ENCODE peak calls at places on chromosomes 7 and 10, in seven cellular contexts. One of them, this sample, is unnamed.

GRCh38 chr10:86522385-86522855 is 828 bp upstream of the WAPL start:
- DNase-seq in K562: no peak
- DNase-seq in GM12878: no peak
- DNase-seq in H1: no peak
- DNase-seq in HepG2: no peak
- DNase-seq in SK-N-SH: no peak
- DNase-seq in GM12891: no peak
- DNase-seq in this sample: no peak

GRCh38 chr10:98097611-98098010 is 36.8 kb upstream of the R3HCC1L start:
- DNase-seq in K562: no peak
- DNase-seq in H1: no peak
- DNase-seq in HepG2: no peak
- DNase-seq in GM12878: no peak
- DNase-seq in GM12891: no peak
- DNase-seq in SK-N-SH: no peak
- DNase-seq in this sample: no peak

GRCh38 chr10:75115137-75115536 is 3.7 kb downstream of the SAMD8 start:
- DNase-seq in SK-N-SH: no peak
- DNase-seq in K562: no peak
- DNase-seq in HepG2: no peak
- DNase-seq in H1: no peak
- DNase-seq in GM12891: no peak
- DNase-seq in GM12878: no peak
- DNase-seq in this sample: no peak

GRCh38 chr7:50339990-50340500 is 35.5 kb downstream of the IKZF1 start:
- DNase-seq in GM12891: no peak
- DNase-seq in HepG2: no peak
- DNase-seq in K562: peak; percentile 44
- DNase-seq in GM12878: no peak
- DNase-seq in SK-N-SH: no peak
- DNase-seq in H1: no peak
- DNase-seq in this sample: no peak

GRCh38 chr7:130956417-130957139 is 222.6 kb upstream of the KLF14 start:
- DNase-seq in GM12878: no peak
- DNase-seq in H1: no peak
- DNase-seq in SK-N-SH: no peak
- DNase-seq in GM12891: no peak
- DNase-seq in HepG2: no peak
- DNase-seq in K562: no peak
- DNase-seq in this sample: no peak

GRCh38 chr7:11452491-11452890 is 379.5 kb downstream of the THSD7A start:
- DNase-seq in HepG2: no peak
- DNase-seq in H1: no peak
- DNase-seq in K562: no peak
- DNase-seq in GM12891: no peak
- DNase-seq in SK-N-SH: no peak
- DNase-seq in GM12878: no peak
- DNase-seq in this sample: no peak

GRCh38 chr7:88357794-88358533 is 51.3 kb upstream of the STEAP4 start:
- DNase-seq in SK-N-SH: peak; percentile 9
- DNase-seq in K562: no peak
- DNase-seq in HepG2: peak; percentile 13
- DNase-seq in H1: no peak
- DNase-seq in GM12891: no peak
- DNase-seq in GM12878: no peak
- DNase-seq in this sample: no peak

GRCh38 chr10:7090529-7090928 is 320.3 kb downstream of the SFMBT2 start:
- DNase-seq in K562: no peak
- DNase-seq in HepG2: no peak
- DNase-seq in H1: no peak
- DNase-seq in GM12891: no peak
- DNase-seq in SK-N-SH: no peak
- DNase-seq in GM12878: no peak
- DNase-seq in this sample: no peak

GRCh38 chr10:71658349-71658745 is 61.2 kb downstream of the C10orf105 start:
- DNase-seq in K562: no peak
- DNase-seq in HepG2: no peak
- DNase-seq in SK-N-SH: no peak
- DNase-seq in H1: no peak
- DNase-seq in GM12878: no peak
- DNase-seq in GM12891: no peak
- DNase-seq in this sample: no peak

GRCh38 chr7:96781919-96782318 is 72.3 kb upstream of the SEM1 start:
- DNase-seq in SK-N-SH: no peak
- DNase-seq in GM12878: no peak
- DNase-seq in K562: no peak
- DNase-seq in H1: no peak
- DNase-seq in GM12891: no peak
- DNase-seq in HepG2: no peak
- DNase-seq in this sample: no peak

DNA sequence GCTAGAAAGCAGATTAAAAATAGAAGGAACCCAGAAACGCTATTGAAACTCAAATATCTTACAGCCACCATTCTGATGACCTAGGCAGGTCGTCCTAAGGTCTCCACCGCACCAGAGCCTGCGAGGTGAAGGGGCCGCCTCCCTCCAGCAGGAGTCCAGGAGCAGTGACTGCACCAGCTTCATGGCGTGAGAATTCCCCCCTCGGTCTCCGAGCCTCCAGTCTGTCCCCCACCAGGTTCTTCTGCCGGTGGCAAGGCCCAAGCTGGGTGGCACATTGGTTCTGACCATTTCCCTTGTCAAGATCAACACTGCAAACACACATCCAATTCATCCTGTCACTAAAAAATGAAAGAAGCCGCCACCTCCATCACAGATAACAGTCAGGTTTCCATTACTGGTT is 98.7 kb downstream of the DIP2C start:
- DNase-seq in H1: no peak
- DNase-seq in K562: no peak
- DNase-seq in SK-N-SH: no peak
- DNase-seq in HepG2: no peak
- DNase-seq in GM12891: no peak
- DNase-seq in GM12878: no peak
- DNase-seq in this sample: no peak
- TF ChIP-seq TAF1 in H1: no peak
- TF ChIP-seq TAF1 in K562: no peak
- TF ChIP-seq TAF1 in SK-N-SH: no peak
- TF ChIP-seq TAF1 in HepG2: no peak
- TF ChIP-seq TAF1 in GM12891: no peak
- TF ChIP-seq TAF1 in GM12878: no peak
- TF ChIP-seq TAF1 in this sample: no peak

DNA sequence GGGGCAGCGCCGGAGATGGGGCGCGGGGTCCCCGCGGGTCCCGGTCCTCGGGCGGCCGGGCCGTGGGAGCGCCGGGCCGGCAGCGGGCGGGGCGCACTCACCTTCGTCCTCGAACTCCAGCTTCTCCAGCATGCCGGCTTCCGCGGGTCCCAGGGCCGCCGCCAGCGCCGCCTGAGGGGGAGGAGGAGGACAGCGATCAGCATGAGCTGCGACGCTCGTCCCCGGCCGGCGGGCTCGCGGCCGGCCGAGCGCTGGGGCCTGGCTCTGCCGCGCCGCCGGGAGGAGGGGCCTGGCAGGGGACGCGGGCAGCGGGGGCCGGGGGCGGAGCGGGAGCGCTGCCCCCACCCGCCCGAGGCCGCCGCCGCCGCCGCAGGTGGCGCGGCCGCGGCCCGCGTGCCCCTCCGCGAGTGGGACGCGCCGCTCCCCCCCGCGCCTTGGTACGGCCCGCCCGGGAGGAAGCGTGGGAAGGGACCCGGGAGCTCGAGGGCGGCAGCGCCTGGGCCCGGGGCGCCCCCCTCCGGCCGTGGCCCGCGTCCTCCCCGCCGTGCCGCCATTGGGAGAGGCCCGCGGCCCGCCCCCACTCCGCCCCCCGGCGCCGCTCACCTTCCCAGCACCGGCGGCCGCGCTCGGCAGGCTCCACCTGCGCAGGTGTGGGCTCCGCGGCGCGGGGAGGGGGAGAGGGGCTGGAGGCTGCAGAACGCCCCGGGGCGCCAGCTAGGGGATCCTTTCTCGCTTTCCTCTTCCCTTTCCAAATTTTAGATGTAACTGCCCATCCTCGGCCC is 112.5 kb upstream of the RHEB start:
- DNase-seq in GM12891: peak; percentile 75
- DNase-seq in GM12878: peak; percentile 24
- DNase-seq in HepG2: peak; percentile 55
- DNase-seq in H1: peak; percentile 41
- DNase-seq in SK-N-SH: peak; percentile 97
- DNase-seq in K562: peak; percentile 99
- DNase-seq in this sample: peak; percentile 64
- TF ChIP-seq TAF1 in GM12891: no peak
- TF ChIP-seq TAF1 in GM12878: no peak
- TF ChIP-seq TAF1 in HepG2: no peak
- TF ChIP-seq TAF1 in H1: peak; percentile 59
- TF ChIP-seq TAF1 in SK-N-SH: peak; percentile 13
- TF ChIP-seq TAF1 in K562: no peak
- TF ChIP-seq TAF1 in this sample: peak; percentile 4

DNA sequence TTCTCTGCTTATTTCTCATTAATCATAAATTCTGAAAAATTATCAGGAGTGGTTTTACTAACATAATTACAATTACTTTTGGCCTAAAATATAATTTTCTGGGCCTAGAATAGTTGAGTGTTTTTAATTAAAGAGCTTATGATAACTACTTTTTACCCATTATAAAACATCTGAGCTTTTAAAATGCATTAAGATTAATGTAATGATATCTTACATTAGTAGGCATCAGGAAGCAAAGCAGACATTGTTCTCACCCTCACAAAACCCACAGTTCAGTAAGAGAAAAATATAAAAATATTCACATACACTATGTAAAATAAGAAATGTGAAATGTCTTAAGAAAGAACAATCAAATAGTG is 443.7 kb upstream of the SEMA3A start:
- DNase-seq in H1: no peak
- DNase-seq in GM12878: no peak
- DNase-seq in K562: no peak
- DNase-seq in GM12891: no peak
- DNase-seq in SK-N-SH: peak; percentile 10
- DNase-seq in HepG2: no peak
- DNase-seq in this sample: no peak
- TF ChIP-seq TAF1 in H1: no peak
- TF ChIP-seq TAF1 in GM12878: no peak
- TF ChIP-seq TAF1 in K562: no peak
- TF ChIP-seq TAF1 in GM12891: no peak
- TF ChIP-seq TAF1 in SK-N-SH: no peak
- TF ChIP-seq TAF1 in HepG2: no peak
- TF ChIP-seq TAF1 in this sample: no peak

GRCh38 chr7:134741901-134742635 is 37.4 kb upstream of the CALD1 start:
- DNase-seq in SK-N-SH: no peak
- DNase-seq in GM12878: no peak
- DNase-seq in K562: no peak
- DNase-seq in HepG2: no peak
- DNase-seq in H1: peak; percentile 49
- DNase-seq in GM12891: no peak
- DNase-seq in this sample: no peak
- TF ChIP-seq TAF1 in SK-N-SH: no peak
- TF ChIP-seq TAF1 in GM12878: no peak
- TF ChIP-seq TAF1 in K562: no peak
- TF ChIP-seq TAF1 in HepG2: no peak
- TF ChIP-seq TAF1 in H1: no peak
- TF ChIP-seq TAF1 in GM12891: no peak
- TF ChIP-seq TAF1 in this sample: no peak

DNA sequence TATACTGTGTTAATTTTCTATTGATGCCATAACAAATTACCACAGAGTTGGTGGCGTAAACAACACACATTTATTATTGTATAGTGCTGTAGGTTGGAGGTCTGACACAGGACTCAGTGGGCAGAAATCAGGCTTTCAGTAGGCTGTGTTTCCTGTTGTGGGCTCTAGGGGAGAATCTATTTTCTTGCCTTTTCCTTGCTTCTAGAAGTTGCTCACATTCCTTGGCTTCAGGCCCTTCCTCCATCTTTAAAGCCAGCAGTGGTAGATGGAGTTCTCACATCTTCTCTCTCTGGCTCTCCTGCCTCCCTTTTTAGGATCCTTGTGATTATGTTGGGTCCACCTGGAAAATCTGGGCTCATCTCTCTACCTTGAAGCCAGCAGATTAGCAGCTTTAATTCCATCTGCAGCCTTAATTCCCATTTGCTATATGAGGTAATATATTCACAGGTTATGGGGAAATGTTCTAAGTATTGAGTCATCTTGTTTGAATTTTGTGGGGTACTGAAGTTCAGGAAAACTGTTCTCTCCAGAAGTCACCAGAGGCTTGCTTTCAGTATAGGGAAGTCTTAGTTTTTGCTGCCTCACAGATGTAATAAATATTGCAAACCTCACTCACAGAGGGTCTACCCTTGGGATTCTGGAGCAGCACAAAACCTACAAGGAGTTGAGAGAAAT is 38.9 kb downstream of the CCNY start:
- DNase-seq in H1: no peak
- DNase-seq in HepG2: no peak
- DNase-seq in K562: no peak
- DNase-seq in GM12878: no peak
- DNase-seq in GM12891: no peak
- DNase-seq in SK-N-SH: no peak
- DNase-seq in this sample: no peak
- TF ChIP-seq TAF1 in H1: no peak
- TF ChIP-seq TAF1 in HepG2: no peak
- TF ChIP-seq TAF1 in K562: no peak
- TF ChIP-seq TAF1 in GM12878: no peak
- TF ChIP-seq TAF1 in GM12891: no peak
- TF ChIP-seq TAF1 in SK-N-SH: no peak
- TF ChIP-seq TAF1 in this sample: no peak

GRCh38 chr10:84298077-84298476 is 30.3 kb upstream of the CCSER2 start:
- DNase-seq in SK-N-SH: no peak
- DNase-seq in HepG2: no peak
- DNase-seq in GM12878: no peak
- DNase-seq in K562: no peak
- DNase-seq in GM12891: no peak
- DNase-seq in H1: no peak
- DNase-seq in this sample: no peak

GRCh38 chr10:84293171-84293570 is 35.2 kb upstream of the CCSER2 start:
- DNase-seq in GM12878: no peak
- DNase-seq in K562: no peak
- DNase-seq in GM12891: no peak
- DNase-seq in SK-N-SH: no peak
- DNase-seq in HepG2: no peak
- DNase-seq in H1: no peak
- DNase-seq in this sample: no peak

GRCh38 chr10:84294766-84295447 is 33.5 kb upstream of the CCSER2 start:
- DNase-seq in H1: no peak
- DNase-seq in HepG2: no peak
- DNase-seq in SK-N-SH: no peak
- DNase-seq in K562: no peak
- DNase-seq in GM12878: no peak
- DNase-seq in GM12891: no peak
- DNase-seq in this sample: no peak

GRCh38 chr10:84293574-84294016 is 34.8 kb upstream of the CCSER2 start:
- DNase-seq in GM12891: no peak
- DNase-seq in K562: peak; percentile 92
- DNase-seq in GM12878: no peak
- DNase-seq in HepG2: no peak
- DNase-seq in SK-N-SH: peak; percentile 33
- DNase-seq in H1: no peak
- DNase-seq in this sample: no peak

GRCh38 chr10:84296071-84296981 is 32.1 kb upstream of the CCSER2 start:
- DNase-seq in K562: no peak
- DNase-seq in GM12891: no peak
- DNase-seq in H1: no peak
- DNase-seq in HepG2: no peak
- DNase-seq in SK-N-SH: no peak
- DNase-seq in GM12878: no peak
- DNase-seq in this sample: no peak
- TF ChIP-seq TAF1 in K562: no peak
- TF ChIP-seq TAF1 in GM12891: no peak
- TF ChIP-seq TAF1 in H1: no peak
- TF ChIP-seq TAF1 in HepG2: no peak
- TF ChIP-seq TAF1 in SK-N-SH: no peak
- TF ChIP-seq TAF1 in GM12878: no peak
- TF ChIP-seq TAF1 in this sample: no peak